ENCODE peak calls at places on chromosomes 4 and X, in seven cellular contexts. One of them, this sample, is unnamed.

GRCh38 chrX:110407910-110408545 is 49.4 kb downstream of the RTL9 start:
- DNase-seq in mucosa of descending colon: peak; percentile 76
- DNase-seq in MM.1S: peak; percentile 56
- DNase-seq in esophagus muscularis mucosa: no peak
- DNase-seq in pancreas: no peak
- DNase-seq in left lung: no peak
- DNase-seq in neural progenitor cell: peak; percentile 68
- DNase-seq in this sample: no peak

GRCh38 chrX:51891821-51892551 is 1.4 kb upstream of the MAGED1 start:
- DNase-seq in neural progenitor cell: peak; percentile 11
- DNase-seq in mucosa of descending colon: peak; percentile 3
- DNase-seq in left lung: no peak
- DNase-seq in MM.1S: no peak
- DNase-seq in pancreas: no peak
- DNase-seq in esophagus muscularis mucosa: no peak
- DNase-seq in this sample: peak; percentile 61

GRCh38 chr4:155745984-155746383 is 12.8 kb upstream of the GUCY1B1 start:
- DNase-seq in left lung: no peak
- DNase-seq in neural progenitor cell: no peak
- DNase-seq in mucosa of descending colon: no peak
- DNase-seq in MM.1S: no peak
- DNase-seq in pancreas: no peak
- DNase-seq in esophagus muscularis mucosa: no peak
- DNase-seq in this sample: no peak

GRCh38 chrX:108439961-108440696 is 491 bp downstream of the COL4A5 start:
- DNase-seq in neural progenitor cell: peak; percentile 64
- DNase-seq in MM.1S: no peak
- DNase-seq in esophagus muscularis mucosa: no peak
- DNase-seq in pancreas: peak; percentile 36
- DNase-seq in left lung: no peak
- DNase-seq in mucosa of descending colon: no peak
- DNase-seq in this sample: peak; percentile 51

GRCh38 chrX:48683411-48683982 is at the start of gene WAS:
- DNase-seq in mucosa of descending colon: peak; percentile 12
- DNase-seq in pancreas: no peak
- DNase-seq in neural progenitor cell: no peak
- DNase-seq in MM.1S: peak; percentile 56
- DNase-seq in esophagus muscularis mucosa: no peak
- DNase-seq in left lung: no peak
- DNase-seq in this sample: no peak

GRCh38 chr4:30614771-30615170 is 105.4 kb upstream of the PCDH7 start:
- DNase-seq in pancreas: no peak
- DNase-seq in MM.1S: no peak
- DNase-seq in esophagus muscularis mucosa: no peak
- DNase-seq in mucosa of descending colon: no peak
- DNase-seq in left lung: no peak
- DNase-seq in neural progenitor cell: no peak
- DNase-seq in this sample: no peak

GRCh38 chrX:15376956-15377355 is 7.3 kb downstream of the VEGFD start:
- DNase-seq in esophagus muscularis mucosa: no peak
- DNase-seq in pancreas: no peak
- DNase-seq in left lung: no peak
- DNase-seq in mucosa of descending colon: no peak
- DNase-seq in MM.1S: no peak
- DNase-seq in neural progenitor cell: no peak
- DNase-seq in this sample: no peak

GRCh38 chr4:134490863-134491262 is 289.3 kb upstream of the PABPC4L start:
- DNase-seq in pancreas: no peak
- DNase-seq in MM.1S: no peak
- DNase-seq in esophagus muscularis mucosa: no peak
- DNase-seq in mucosa of descending colon: no peak
- DNase-seq in neural progenitor cell: no peak
- DNase-seq in left lung: peak; percentile 17
- DNase-seq in this sample: no peak

GRCh38 chrX:30039768-30040167 is 175.6 kb upstream of the MAGEB2 start:
- DNase-seq in mucosa of descending colon: no peak
- DNase-seq in MM.1S: no peak
- DNase-seq in pancreas: no peak
- DNase-seq in neural progenitor cell: no peak
- DNase-seq in esophagus muscularis mucosa: no peak
- DNase-seq in left lung: no peak
- DNase-seq in this sample: no peak

GRCh38 chrX:19625612-19626011 is 110.3 kb upstream of the MAP3K15 start:
- DNase-seq in esophagus muscularis mucosa: no peak
- DNase-seq in neural progenitor cell: no peak
- DNase-seq in pancreas: no peak
- DNase-seq in mucosa of descending colon: no peak
- DNase-seq in left lung: no peak
- DNase-seq in MM.1S: no peak
- DNase-seq in this sample: no peak

GRCh38 chr4:172892300-172892699 is 276.3 kb upstream of the GALNT7 start:
- DNase-seq in left lung: no peak
- DNase-seq in pancreas: no peak
- DNase-seq in neural progenitor cell: peak; percentile 15
- DNase-seq in mucosa of descending colon: peak; percentile 10
- DNase-seq in esophagus muscularis mucosa: no peak
- DNase-seq in MM.1S: peak; percentile 57
- DNase-seq in this sample: no peak

DNA sequence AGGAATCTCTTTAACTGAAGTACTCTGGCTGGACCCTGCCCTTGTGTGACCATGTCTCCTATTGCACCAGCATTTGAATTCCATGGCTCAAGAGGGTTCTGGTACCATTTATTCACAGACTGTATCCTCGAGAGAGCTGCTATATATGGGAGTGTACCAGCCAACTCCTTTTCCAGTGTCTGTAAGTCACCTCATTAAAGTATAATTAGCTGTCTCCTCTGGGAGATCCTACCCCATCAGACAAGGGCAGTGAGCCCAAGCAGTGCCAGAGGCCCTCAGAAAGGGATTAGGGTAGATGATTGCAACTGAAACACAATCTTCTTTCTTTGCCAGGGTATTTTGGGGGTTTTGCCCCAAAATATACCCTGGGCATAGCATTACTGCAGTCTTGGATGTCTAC is 31.6 kb downstream of the GNL3L start:
- DNase-seq in mucosa of descending colon: no peak
- DNase-seq in MM.1S: no peak
- DNase-seq in esophagus muscularis mucosa: no peak
- DNase-seq in neural progenitor cell: no peak
- DNase-seq in left lung: no peak
- DNase-seq in pancreas: no peak
- DNase-seq in this sample: no peak
- H3K36me3 ChIP-seq in mucosa of descending colon: no peaks in the 10 kb centered on the region
- H3K36me3 ChIP-seq in MM.1S: no peaks in the 10 kb centered on the region
- H3K36me3 ChIP-seq in esophagus muscularis mucosa: peaks cover 51% of the 10 kb centered on the region
- H3K36me3 ChIP-seq in neural progenitor cell: no peaks in the 10 kb centered on the region
- H3K36me3 ChIP-seq in left lung: no peaks in the 10 kb centered on the region
- H3K36me3 ChIP-seq in pancreas: no peaks in the 10 kb centered on the region
- H3K36me3 ChIP-seq in this sample: no peaks in the 10 kb centered on the region

GRCh38 chr4:675980-676870 is 1.9 kb downstream of the MYL5 start:
- DNase-seq in mucosa of descending colon: peak; percentile 30
- DNase-seq in left lung: peak; percentile 76
- DNase-seq in esophagus muscularis mucosa: no peak
- DNase-seq in neural progenitor cell: no peak
- DNase-seq in MM.1S: no peak
- DNase-seq in pancreas: peak; percentile 65
- DNase-seq in this sample: peak; percentile 49

GRCh38 chr4:676871-677235 is 2.5 kb downstream of the MYL5 start:
- DNase-seq in mucosa of descending colon: peak; percentile 22
- DNase-seq in pancreas: peak; percentile 75
- DNase-seq in left lung: no peak
- DNase-seq in esophagus muscularis mucosa: no peak
- DNase-seq in MM.1S: no peak
- DNase-seq in neural progenitor cell: no peak
- DNase-seq in this sample: peak; percentile 50

GRCh38 chr4:673349-674091 is 556 bp downstream of the ATP5ME start:
- DNase-seq in mucosa of descending colon: peak; percentile 81
- DNase-seq in left lung: peak; percentile 91
- DNase-seq in neural progenitor cell: peak; percentile 61
- DNase-seq in MM.1S: no peak
- DNase-seq in esophagus muscularis mucosa: no peak
- DNase-seq in pancreas: peak; percentile 88
- DNase-seq in this sample: peak; percentile 77

GRCh38 chr4:674172-675035 is at the start of the genes ATP5ME and MYL5:
- DNase-seq in pancreas: peak; percentile 99
- DNase-seq in left lung: peak; percentile 100
- DNase-seq in neural progenitor cell: peak; percentile 97
- DNase-seq in esophagus muscularis mucosa: peak; percentile 98
- DNase-seq in mucosa of descending colon: peak; percentile 96
- DNase-seq in MM.1S: peak; percentile 91
- DNase-seq in this sample: peak; percentile 99

DNA sequence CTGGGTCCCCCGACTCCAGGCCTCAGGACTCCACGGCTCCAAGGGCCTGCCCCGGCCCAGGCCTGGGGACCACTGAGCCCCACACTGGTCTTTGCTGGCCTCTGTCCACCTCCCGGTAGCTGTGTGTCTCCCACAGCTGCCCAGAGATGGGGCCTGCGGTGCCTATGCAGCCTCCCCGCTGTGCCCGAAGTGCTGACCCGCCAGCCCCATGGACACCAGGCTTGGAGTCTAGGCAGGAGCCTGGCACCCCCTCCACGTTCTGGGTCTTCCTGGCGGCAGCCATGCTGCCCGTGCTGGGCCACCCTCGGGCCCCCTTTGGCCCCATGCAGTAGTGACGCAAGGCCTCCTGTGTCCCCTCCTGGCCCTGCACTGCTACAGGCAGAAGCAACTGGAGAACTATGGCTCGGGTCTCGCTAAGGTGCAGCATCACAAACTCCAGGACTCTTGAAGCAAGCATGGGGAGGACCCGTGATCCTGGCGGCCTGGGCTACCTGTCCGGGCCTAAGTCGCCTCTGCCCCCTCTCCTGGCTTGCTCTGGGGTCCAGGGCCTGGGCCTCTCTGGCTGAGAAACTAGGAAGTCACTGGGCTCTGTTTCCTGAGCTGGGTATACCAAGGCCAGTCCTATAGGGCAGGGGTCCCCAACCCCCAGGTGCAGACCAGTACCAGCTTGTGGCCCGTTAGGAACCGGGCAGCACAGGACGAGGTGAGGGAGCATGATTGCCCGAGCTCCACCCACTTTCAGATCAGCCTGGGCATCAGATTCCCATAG is 878 bp downstream of the MYL5 start:
- DNase-seq in pancreas: peak; percentile 83
- DNase-seq in MM.1S: no peak
- DNase-seq in esophagus muscularis mucosa: no peak
- DNase-seq in mucosa of descending colon: peak; percentile 23
- DNase-seq in neural progenitor cell: no peak
- DNase-seq in left lung: peak; percentile 83
- DNase-seq in this sample: peak; percentile 74
- H3K4me1 ChIP-seq in pancreas: peaks cover 15% of the 10 kb centered on the region
- H3K4me1 ChIP-seq in MM.1S: no peaks in the 10 kb centered on the region
- H3K4me1 ChIP-seq in esophagus muscularis mucosa: peaks cover 30% of the 10 kb centered on the region
- H3K4me1 ChIP-seq in mucosa of descending colon: peaks cover 29% of the 10 kb centered on the region
- H3K4me1 ChIP-seq in neural progenitor cell: peaks cover 4% of the 10 kb centered on the region
- H3K4me1 ChIP-seq in left lung: peaks cover 32% of the 10 kb centered on the region
- H3K4me1 ChIP-seq in this sample: no peaks in the 10 kb centered on the region

GRCh38 chr4:1336079-1336478 is 10.9 kb upstream of the UVSSA start:
- DNase-seq in left lung: no peak
- DNase-seq in neural progenitor cell: no peak
- DNase-seq in MM.1S: no peak
- DNase-seq in esophagus muscularis mucosa: no peak
- DNase-seq in pancreas: no peak
- DNase-seq in mucosa of descending colon: no peak
- DNase-seq in this sample: no peak
- H3K36me3 ChIP-seq in left lung: peaks cover 14% of the 10 kb centered on the region
- H3K36me3 ChIP-seq in neural progenitor cell: no peaks in the 10 kb centered on the region
- H3K36me3 ChIP-seq in MM.1S: peaks cover 28% of the 10 kb centered on the region
- H3K36me3 ChIP-seq in esophagus muscularis mucosa: peaks cover 86% of the 10 kb centered on the region
- H3K36me3 ChIP-seq in pancreas: no peaks in the 10 kb centered on the region
- H3K36me3 ChIP-seq in mucosa of descending colon: peaks cover 16% of the 10 kb centered on the region
- H3K36me3 ChIP-seq in this sample: no peaks in the 10 kb centered on the region

DNA sequence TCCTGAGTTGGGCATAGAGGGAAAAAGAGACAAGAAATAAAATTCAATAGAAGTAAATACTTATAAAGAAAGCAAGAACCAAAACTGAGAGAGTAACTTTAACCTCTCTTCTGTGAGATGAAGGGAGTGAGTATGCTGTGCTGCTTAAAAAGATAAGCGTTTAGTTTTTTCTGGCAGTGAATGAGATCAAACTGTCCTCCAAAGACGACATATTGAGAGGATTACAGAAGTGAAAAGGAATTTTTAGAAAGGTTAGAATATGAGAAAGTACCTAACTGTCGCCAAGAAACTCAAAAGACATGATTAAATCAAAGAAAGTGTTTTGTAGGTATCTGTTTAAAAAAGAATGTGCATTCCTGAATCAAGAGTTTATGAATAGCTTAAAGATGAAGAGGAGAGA is 16.0 kb downstream of the GAB1 start:
- DNase-seq in esophagus muscularis mucosa: no peak
- DNase-seq in left lung: no peak
- DNase-seq in MM.1S: no peak
- DNase-seq in neural progenitor cell: no peak
- DNase-seq in mucosa of descending colon: no peak
- DNase-seq in pancreas: no peak
- DNase-seq in this sample: no peak
- H3K4me1 ChIP-seq in esophagus muscularis mucosa: peaks cover 72% of the 10 kb centered on the region
- H3K4me1 ChIP-seq in left lung: peaks cover 58% of the 10 kb centered on the region
- H3K4me1 ChIP-seq in MM.1S: peaks cover 41% of the 10 kb centered on the region
- H3K4me1 ChIP-seq in neural progenitor cell: peaks cover 16% of the 10 kb centered on the region
- H3K4me1 ChIP-seq in mucosa of descending colon: peaks cover 54% of the 10 kb centered on the region
- H3K4me1 ChIP-seq in pancreas: peaks cover 54% of the 10 kb centered on the region
- H3K4me1 ChIP-seq in this sample: peaks cover 9% of the 10 kb centered on the region